ENCODE peak calls at places on chromosomes 2 and 18, in ten cellular contexts. P is colonic mucosa; S is IMR-90; B is CD8-positive, alpha-beta memory T cell; L is Right ventricle myocardium inferior; N is mucosa of gallbladder; D is activated CD4-positive, alpha-beta T cell treated with anti-CD3 and anti-CD28 coated beads for 1 hour; M is nephron progenitor cell; J is CD4-positive, alpha-beta T cell; K is stimulated activated CD8-positive, alpha-beta memory T cell treated with anti-CD3 and anti-CD28 coated beads, Interleukin-4, amount 100 ng/mL, for 1 hour. F is an unnamed sample.

GRCh38 chr2:120254178-120254577 is 1.5 kb downstream of the RALB start:
- DNase-seq in B (no peak), P (no peak), J (no peak), N (no peak), M (no peak), D (no peak), L (no peak), S (peak), K (no peak), F (no peak)

GRCh38 chr18:54023471-54023870 is 201.0 kb downstream of the MBD2 start:
- DNase-seq in L (no peak), M (no peak), N (no peak), P (no peak), S (no peak), K (no peak), B (no peak), J (no peak), D (no peak), F (no peak)

GRCh38 chr2:45712538-45712937 is 61.1 kb downstream of the PRKCE start:
- DNase-seq in K (no peak), L (no peak), J (no peak), M (no peak), D (no peak), B (no peak), S (no peak), N (no peak), P (no peak), F (no peak)

GRCh38 chr18:58392336-58393000 is 236.4 kb downstream of the ALPK2 start:
- DNase-seq in N (no peak), M (no peak), L (no peak), D (no peak), S (peak), J (no peak), K (no peak), B (no peak), P (no peak), F (no peak)

GRCh38 chr2:182649316-182649715 is 66.7 kb upstream of the DNAJC10 start:
- DNase-seq in J (no peak), N (no peak), K (no peak), M (peak), B (no peak), S (peak), L (no peak), D (no peak), P (no peak), F (peak)

GRCh38 chr18:49399003-49399402 is 61.4 kb downstream of the DYM start:
- DNase-seq in L (no peak), N (no peak), B (no peak), J (no peak), S (peak), K (no peak), D (no peak), M (no peak), P (no peak), F (no peak)

GRCh38 chr2:12841021-12841420 is 124.3 kb downstream of the TRIB2 start:
- DNase-seq in P (no peak), M (no peak), S (no peak), J (no peak), L (no peak), N (no peak), B (no peak), D (no peak), K (no peak), F (no peak)

GRCh38 chr2:9707611-9708010 is 76.8 kb upstream of the YWHAQ start:
- DNase-seq in S (no peak), K (no peak), P (no peak), D (no peak), N (no peak), J (no peak), L (no peak), B (no peak), M (no peak), F (no peak)

GRCh38 chr2:12725238-12726187 is 8.8 kb downstream of the TRIB2 start:
- DNase-seq in P (no peak), B (no peak), N (no peak), J (no peak), D (no peak), M (no peak), K (no peak), S (no peak), L (no peak), F (no peak)

GRCh38 chr2:234703258-234703657 is 206.4 kb upstream of the ARL4C start:
- DNase-seq in B (no peak), N (no peak), L (no peak), M (no peak), J (no peak), D (no peak), S (no peak), P (no peak), K (no peak), F (no peak)

GRCh38 chr2:65514555-65515195 is 82.3 kb upstream of the SPRED2 start:
- DNase-seq in K (no peak), M (no peak), D (no peak), L (no peak), S (peak), B (no peak), N (no peak), P (no peak), J (no peak), F (no peak)

GRCh38 chr18:48736316-48736715 is 197.5 kb downstream of the CTIF start:
- DNase-seq in B (no peak), K (no peak), N (no peak), S (no peak), M (no peak), P (no peak), J (no peak), L (no peak), D (no peak), F (no peak)

GRCh38 chr2:233531880-233532458 is 34.6 kb downstream of the USP40 start:
- DNase-seq in S (no peak), B (no peak), N (no peak), P (no peak), L (no peak), D (no peak), K (no peak), M (no peak), J (no peak), F (no peak)

GRCh38 chr2:25920326-25920725 is 42.0 kb upstream of the ASXL2 start:
- DNase-seq in K (no peak), N (no peak), M (no peak), J (no peak), S (peak), P (no peak), L (no peak), B (no peak), D (no peak), F (no peak)

GRCh38 chr2:42200534-42201227 is 31.5 kb downstream of the EML4 start:
- DNase-seq in M (no peak), S (peak), K (no peak), N (no peak), L (no peak), J (no peak), P (no peak), D (no peak), B (no peak), F (no peak)

GRCh38 chr2:60882971-60883753 is 1.8 kb downstream of the REL start:
- DNase-seq in J (no peak), S (peak), L (no peak), K (no peak), D (no peak), B (peak), M (peak), N (no peak), P (peak), F (no peak)

GRCh38 chr2:1328684-1329083 is 84.6 kb upstream of the TPO start:
- DNase-seq in N (no peak), P (no peak), S (no peak), J (no peak), K (no peak), M (no peak), L (no peak), B (no peak), D (no peak), F (no peak)

GRCh38 chr18:69161383-69162028 is 239.2 kb upstream of the DOK6 start:
- DNase-seq in K (no peak), L (no peak), D (no peak), M (no peak), B (no peak), P (no peak), J (no peak), S (peak), N (no peak), F (no peak)

GRCh38 chr2:67719351-67719750 is 322.2 kb downstream of the ETAA1 start:
- DNase-seq in K (no peak), D (no peak), B (no peak), S (no peak), J (no peak), M (no peak), N (no peak), L (no peak), P (no peak), F (no peak)

GRCh38 chr2:84815146-84815545 is 65.7 kb downstream of the TRABD2A start:
- DNase-seq in B (no peak), P (no peak), K (no peak), S (peak), L (no peak), M (no peak), J (no peak), N (no peak), D (no peak), F (no peak)

GRCh38 chr2:58479557-58480120 is 238.5 kb upstream of the FANCL start:
- DNase-seq in B (no peak), L (no peak), D (no peak), N (no peak), K (no peak), J (no peak), S (no peak), P (no peak), M (no peak), F (no peak)

GRCh38 chr18:37219257-37219656 is 346.3 kb downstream of the CELF4 start:
- DNase-seq in N (no peak), D (no peak), K (no peak), S (no peak), L (no peak), B (no peak), M (no peak), P (no peak), J (no peak), F (no peak)

GRCh38 chr2:95269036-95269680 is 5.1 kb upstream of the PROM2 start:
- DNase-seq in M (no peak), K (no peak), L (no peak), N (no peak), P (peak), S (no peak), J (no peak), B (no peak), D (peak), F (no peak)

GRCh38 chr18:70374154-70374553 is 85.3 kb downstream of the SOCS6 start:
- DNase-seq in N (no peak), J (no peak), P (no peak), B (no peak), K (no peak), M (no peak), L (no peak), D (no peak), S (peak), F (no peak)

GRCh38 chr2:16745466-16745865 is 79.8 kb upstream of the CYRIA start:
- DNase-seq in M (no peak), B (no peak), D (no peak), L (no peak), P (no peak), N (no peak), J (no peak), S (no peak), K (no peak), F (no peak)

GRCh38 chr2:147082850-147083522 is 761.8 kb upstream of the ACVR2A start:
- DNase-seq in S (peak), P (peak), L (no peak), J (peak), N (peak), D (no peak), M (peak), K (no peak), B (peak), F (peak)

GRCh38 chr2:133146893-133147292 is 421.4 kb downstream of the NCKAP5 start:
- DNase-seq in N (no peak), P (no peak), S (peak), K (no peak), B (no peak), L (no peak), D (no peak), M (no peak), J (no peak), F (no peak)

GRCh38 chr2:219870023-219870422 is 242.6 kb downstream of the SLC4A3 start:
- DNase-seq in L (no peak), B (no peak), K (no peak), S (peak), D (no peak), N (no peak), M (no peak), P (no peak), J (no peak), F (no peak)

F was measured in WERI-Rb-1.